ENCODE peak calls at places on chromosomes 5 and 9, in seven cellular contexts. One of them, this sample, is unnamed.
A peak's percentile ranks its signal among the peaks of the same experiment; 100 is the strongest.

GRCh38 chr9:128149951-128150593 is 819 bp downstream of the LCN2 start:
- DNase-seq in K562: peak; percentile 34
- DNase-seq in WTC11: no peak
- DNase-seq in GM12878: no peak
- DNase-seq in H1: no peak
- DNase-seq in HepG2: no peak
- DNase-seq in HCT116: no peak
- DNase-seq in this sample: no peak

GRCh38 chr9:36436909-36437308 is 36.8 kb upstream of the RNF38 start:
- DNase-seq in HCT116: no peak
- DNase-seq in K562: no peak
- DNase-seq in WTC11: no peak
- DNase-seq in GM12878: no peak
- DNase-seq in HepG2: no peak
- DNase-seq in H1: no peak
- DNase-seq in this sample: no peak

GRCh38 chr5:1724822-1725602 is 74.6 kb downstream of the MRPL36 start:
- DNase-seq in K562: peak; percentile 62
- DNase-seq in WTC11: peak; percentile 59
- DNase-seq in GM12878: no peak
- DNase-seq in H1: peak; percentile 73
- DNase-seq in HCT116: no peak
- DNase-seq in HepG2: no peak
- DNase-seq in this sample: no peak

GRCh38 chr5:149837680-149838269 is 106.8 kb downstream of the PDE6A start:
- DNase-seq in GM12878: no peak
- DNase-seq in HepG2: peak; percentile 54
- DNase-seq in H1: peak; percentile 78
- DNase-seq in WTC11: peak; percentile 83
- DNase-seq in K562: peak; percentile 76
- DNase-seq in HCT116: peak; percentile 54
- DNase-seq in this sample: peak; percentile 70

GRCh38 chr5:62127098-62127736 is 178.8 kb upstream of the KIF2A start:
- DNase-seq in K562: peak; percentile 8
- DNase-seq in GM12878: no peak
- DNase-seq in H1: no peak
- DNase-seq in HCT116: no peak
- DNase-seq in WTC11: no peak
- DNase-seq in HepG2: no peak
- DNase-seq in this sample: no peak

GRCh38 chr5:14464661-14465060 is 116.9 kb upstream of the OTULINL start:
- DNase-seq in HCT116: no peak
- DNase-seq in GM12878: no peak
- DNase-seq in H1: no peak
- DNase-seq in K562: no peak
- DNase-seq in HepG2: no peak
- DNase-seq in WTC11: no peak
- DNase-seq in this sample: no peak

GRCh38 chr9:101372327-101373118 is 12.3 kb downstream of the BAAT start:
- DNase-seq in HCT116: no peak
- DNase-seq in WTC11: no peak
- DNase-seq in HepG2: no peak
- DNase-seq in K562: peak; percentile 52
- DNase-seq in GM12878: no peak
- DNase-seq in H1: no peak
- DNase-seq in this sample: no peak

GRCh38 chr5:1888541-1889251 is 6.0 kb upstream of the IRX4 start:
- DNase-seq in K562: no peak
- DNase-seq in HepG2: no peak
- DNase-seq in WTC11: no peak
- DNase-seq in H1: no peak
- DNase-seq in HCT116: no peak
- DNase-seq in GM12878: no peak
- DNase-seq in this sample: no peak

GRCh38 chr9:112334319-112334828 is 955 bp upstream of the PTBP3 start:
- DNase-seq in H1: no peak
- DNase-seq in K562: peak; percentile 59
- DNase-seq in HepG2: peak; percentile 35
- DNase-seq in WTC11: no peak
- DNase-seq in GM12878: no peak
- DNase-seq in HCT116: no peak
- DNase-seq in this sample: no peak
- TF ChIP-seq SP1 in H1: no peak
- TF ChIP-seq SP1 in K562: no peak
- TF ChIP-seq SP1 in HepG2: no peak
- TF ChIP-seq SP1 in WTC11: no peak
- TF ChIP-seq SP1 in GM12878: no peak
- TF ChIP-seq SP1 in HCT116: no peak
- TF ChIP-seq SP1 in this sample: no peak

GRCh38 chr5:76679231-76679630 is 36.7 kb upstream of the F2R start:
- DNase-seq in K562: no peak
- DNase-seq in WTC11: no peak
- DNase-seq in HepG2: no peak
- DNase-seq in HCT116: no peak
- DNase-seq in GM12878: no peak
- DNase-seq in H1: no peak
- DNase-seq in this sample: no peak
- TF ChIP-seq SP1 in K562: no peak
- TF ChIP-seq SP1 in WTC11: no peak
- TF ChIP-seq SP1 in HepG2: no peak
- TF ChIP-seq SP1 in HCT116: no peak
- TF ChIP-seq SP1 in GM12878: no peak
- TF ChIP-seq SP1 in H1: no peak
- TF ChIP-seq SP1 in this sample: no peak

DNA sequence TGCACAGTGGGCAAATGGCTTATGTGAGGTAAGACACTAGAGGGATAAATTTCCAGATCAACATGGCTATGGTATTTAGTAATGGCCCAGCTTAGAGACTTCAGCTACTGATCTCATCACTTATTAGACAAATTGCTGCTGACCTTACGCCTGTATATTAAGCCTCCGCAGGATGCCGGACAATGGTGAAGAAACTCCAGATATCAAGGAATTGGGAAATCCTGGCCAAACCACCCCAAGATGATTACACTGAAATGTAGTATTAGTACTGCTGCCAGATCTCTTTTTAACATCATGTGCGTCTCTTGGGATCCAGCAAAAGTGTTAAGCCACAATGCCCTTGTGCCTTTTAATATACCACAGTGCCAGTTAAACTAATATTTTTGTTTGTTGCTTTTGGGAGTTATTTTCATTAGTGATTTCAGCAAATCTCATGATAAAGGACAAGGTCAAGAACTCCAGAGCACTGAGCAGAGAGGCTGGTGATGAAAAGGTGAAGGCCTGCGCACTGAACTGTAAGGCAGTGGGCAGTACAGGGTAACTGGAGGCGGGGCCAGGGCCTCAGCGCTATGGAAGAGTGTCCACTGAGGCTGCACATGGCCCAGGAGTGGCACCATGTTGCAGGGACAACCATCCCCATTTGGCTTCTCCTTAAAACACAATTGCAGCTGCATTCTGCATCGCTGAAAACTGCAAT is 32.5 kb downstream of the TSTD2 start:
- DNase-seq in WTC11: no peak
- DNase-seq in H1: no peak
- DNase-seq in K562: no peak
- DNase-seq in HepG2: no peak
- DNase-seq in GM12878: no peak
- DNase-seq in HCT116: no peak
- DNase-seq in this sample: no peak
- TF ChIP-seq SP1 in WTC11: no peak
- TF ChIP-seq SP1 in H1: no peak
- TF ChIP-seq SP1 in K562: no peak
- TF ChIP-seq SP1 in HepG2: no peak
- TF ChIP-seq SP1 in GM12878: no peak
- TF ChIP-seq SP1 in HCT116: no peak
- TF ChIP-seq SP1 in this sample: no peak

GRCh38 chr5:123125953-123126352 is 36.9 kb downstream of the PRDM6 start:
- DNase-seq in H1: no peak
- DNase-seq in WTC11: no peak
- DNase-seq in HepG2: no peak
- DNase-seq in HCT116: no peak
- DNase-seq in K562: peak; percentile 30
- DNase-seq in GM12878: no peak
- DNase-seq in this sample: no peak

GRCh38 chr5:123122273-123122672 is 33.2 kb downstream of the PRDM6 start:
- DNase-seq in K562: no peak
- DNase-seq in HCT116: no peak
- DNase-seq in WTC11: no peak
- DNase-seq in HepG2: no peak
- DNase-seq in GM12878: no peak
- DNase-seq in H1: no peak
- DNase-seq in this sample: no peak

GRCh38 chr5:123124495-123125171 is 35.6 kb downstream of the PRDM6 start:
- DNase-seq in HCT116: no peak
- DNase-seq in K562: no peak
- DNase-seq in WTC11: no peak
- DNase-seq in HepG2: no peak
- DNase-seq in GM12878: no peak
- DNase-seq in H1: no peak
- DNase-seq in this sample: no peak

GRCh38 chr5:123129811-123130210 is 40.8 kb downstream of the PRDM6 start:
- DNase-seq in HepG2: no peak
- DNase-seq in HCT116: no peak
- DNase-seq in K562: no peak
- DNase-seq in H1: no peak
- DNase-seq in GM12878: no peak
- DNase-seq in WTC11: no peak
- DNase-seq in this sample: no peak

GRCh38 chr5:123125172-123125508 is 36.1 kb downstream of the PRDM6 start:
- DNase-seq in K562: no peak
- DNase-seq in HepG2: no peak
- DNase-seq in H1: no peak
- DNase-seq in HCT116: no peak
- DNase-seq in WTC11: no peak
- DNase-seq in GM12878: no peak
- DNase-seq in this sample: no peak
- TF ChIP-seq SP1 in K562: no peak
- TF ChIP-seq SP1 in HepG2: no peak
- TF ChIP-seq SP1 in H1: no peak
- TF ChIP-seq SP1 in HCT116: no peak
- TF ChIP-seq SP1 in WTC11: no peak
- TF ChIP-seq SP1 in GM12878: no peak
- TF ChIP-seq SP1 in this sample: no peak

This sample was measured in HEK293T.